ENCODE peak calls at places on chromosomes 6 and 20, in eight cellular contexts. Y, B, H, Q, N, G, X and M are unnamed samples.

GRCh38 chr6:144122861-144123260 is 27.5 kb upstream of the STX11 start:
- DNase-seq in Q (no peak), B (no peak), Y (no peak), N (no peak), G (no peak), H (no peak), X (no peak), M (no peak)

GRCh38 chr20:3733119-3733995 is 872 bp downstream of the HSPA12B start:
- DNase-seq in N (no peak), X (no peak), Y (no peak), G (no peak), B (no peak), Q (no peak), H (no peak), M (no peak)

GRCh38 chr6:134002821-134003220 is 49.6 kb downstream of the SLC2A12 start:
- DNase-seq in Q (peak), Y (no peak), H (no peak), B (no peak), X (no peak), G (no peak), N (no peak), M (no peak)

GRCh38 chr6:19368511-19368910 is 468.7 kb upstream of the ID4 start:
- DNase-seq in H (no peak), G (no peak), B (no peak), X (no peak), N (no peak), Q (no peak), Y (no peak), M (no peak)

GRCh38 chr6:41464481-41464880 is 81.7 kb upstream of the FOXP4 start:
- DNase-seq in B (no peak), X (no peak), H (no peak), G (no peak), N (no peak), Q (no peak), Y (no peak), M (no peak)

GRCh38 chr6:23414204-23414501 is 711.9 kb upstream of the NRSN1 start:
- DNase-seq in H (no peak), Y (no peak), Q (no peak), X (no peak), G (no peak), B (peak), N (no peak), M (no peak)

GRCh38 chr20:60467771-60468170 is 509.5 kb downstream of the CDH26 start:
- DNase-seq in N (no peak), Y (no peak), G (no peak), X (no peak), Q (no peak), B (no peak), H (no peak), M (no peak)

GRCh38 chr6:113184291-113184690 is 672.9 kb upstream of the MARCKS start:
- DNase-seq in G (no peak), Y (no peak), H (no peak), B (no peak), N (no peak), X (no peak), Q (no peak), M (no peak)

GRCh38 chr6:25169551-25170335 is 109.4 kb upstream of the CARMIL1 start:
- DNase-seq in G (no peak), Y (no peak), N (no peak), B (no peak), X (no peak), H (no peak), Q (no peak), M (no peak)

GRCh38 chr6:135623979-135624378 is 126.4 kb upstream of the AHI1 start:
- DNase-seq in Q (no peak), H (no peak), B (no peak), X (no peak), G (no peak), Y (no peak), N (no peak), M (no peak)

GRCh38 chr6:38459291-38459690 is 180.4 kb downstream of the BTBD9 start:
- DNase-seq in N (no peak), Y (no peak), H (no peak), Q (no peak), X (no peak), B (no peak), G (no peak), M (no peak)

GRCh38 chr6:7912024-7912423 is 1.4 kb upstream of the TXNDC5 start:
- DNase-seq in H (no peak), B (no peak), G (no peak), N (no peak), Y (no peak), Q (no peak), X (no peak), M (no peak)

GRCh38 chr6:29631860-29632731 is 887 bp downstream of the GABBR1 start:
- DNase-seq in N (peak), Q (no peak), H (no peak), G (peak), X (peak), B (peak), Y (peak), M (peak)

GRCh38 chr6:134414793-134415192 is 96.9 kb upstream of the SGK1 start:
- DNase-seq in B (no peak), X (no peak), Q (peak), N (no peak), Y (no peak), H (no peak), G (no peak), M (no peak)

GRCh38 chr6:47839645-47840044 is 57.8 kb downstream of the OPN5 start:
- DNase-seq in Q (no peak), Y (no peak), H (no peak), B (no peak), X (no peak), G (no peak), N (no peak), M (no peak)

GRCh38 chr6:72857791-72858190 is 235.9 kb downstream of the KCNQ5 start:
- DNase-seq in H (no peak), Q (no peak), G (no peak), X (no peak), N (no peak), Y (no peak), B (peak), M (no peak)

GRCh38 chr20:50136822-50137599 is 16.5 kb downstream of the PEDS1 start:
- DNase-seq in G (no peak), Q (no peak), N (no peak), Y (no peak), B (no peak), H (no peak), X (no peak), M (no peak)

GRCh38 chr6:27528714-27529113 is 55.8 kb upstream of the ZNF184 start:
- DNase-seq in Y (no peak), B (no peak), Q (no peak), H (no peak), X (no peak), N (no peak), G (no peak), M (no peak)

GRCh38 chr6:44254957-44255808 is 2.1 kb downstream of the SLC35B2 start:
- DNase-seq in X (no peak), Y (peak), H (no peak), B (no peak), N (no peak), G (peak), Q (peak), M (no peak)

GRCh38 chr20:61186771-61187170 is 65.3 kb upstream of the CDH4 start:
- DNase-seq in X (no peak), H (no peak), Q (no peak), G (no peak), Y (no peak), B (no peak), N (no peak), M (no peak)

GRCh38 chr6:55798571-55798970 is 76.8 kb downstream of the BMP5 start:
- DNase-seq in X (no peak), N (no peak), H (no peak), G (no peak), B (no peak), Y (no peak), Q (no peak), M (no peak)

GRCh38 chr20:5862703-5863039 is 87.7 kb downstream of the TRMT6 start:
- DNase-seq in X (no peak), H (no peak), Y (no peak), B (peak), G (no peak), N (no peak), Q (peak), M (no peak)

GRCh38 chr6:3450888-3451287 is 6.0 kb downstream of the SLC22A23 start:
- DNase-seq in N (no peak), B (no peak), Q (no peak), Y (no peak), X (no peak), H (no peak), G (no peak), M (no peak)

GRCh38 chr6:139550361-139550760 is 175.9 kb upstream of the CITED2 start:
- DNase-seq in H (no peak), X (no peak), G (no peak), Y (no peak), B (no peak), Q (no peak), N (no peak), M (no peak)

GRCh38 chr20:7650481-7650880 is 289.8 kb downstream of the HAO1 start:
- DNase-seq in Y (no peak), N (no peak), Q (no peak), X (no peak), H (no peak), G (no peak), B (peak), M (no peak)

GRCh38 chr6:42104095-42104806 is 38.2 kb downstream of the C6orf132 start:
- DNase-seq in Q (peak), B (peak), H (no peak), G (no peak), Y (peak), X (peak), N (peak), M (peak)

GRCh38 chr6:147322299-147323162 is 118.3 kb downstream of the STXBP5 start:
- DNase-seq in X (no peak), Q (peak), H (no peak), G (no peak), B (peak), N (peak), Y (no peak), M (no peak)

GRCh38 chr6:143860111-143860510 is 4.2 kb upstream of the ZC2HC1B start:
- DNase-seq in H (no peak), N (no peak), B (no peak), X (no peak), G (no peak), Y (no peak), Q (no peak), M (no peak)

GRCh38 chr6:130148181-130148580 is 74.6 kb downstream of the SAMD3 start:
- DNase-seq in Y (no peak), X (no peak), G (no peak), B (no peak), Q (peak), N (peak), H (no peak), M (no peak)

GRCh38 chr6:100664274-100665040 is 199.7 kb upstream of the SIM1 start:
- DNase-seq in Q (peak), G (no peak), N (no peak), Y (no peak), B (peak), X (no peak), H (no peak), M (no peak)

GRCh38 chr20:49832632-49833327 is 20.2 kb downstream of the SLC9A8 start:
- DNase-seq in N (no peak), B (no peak), H (no peak), G (no peak), X (peak), Y (no peak), Q (peak), M (no peak)

GRCh38 chr6:118187568-118188164 is 280.6 kb downstream of the SLC35F1 start:
- DNase-seq in B (no peak), X (no peak), G (no peak), Q (peak), H (no peak), N (no peak), Y (no peak), M (no peak)

GRCh38 chr6:7087491-7087979 is 20.2 kb upstream of the RREB1 start:
- DNase-seq in N (peak), Q (peak), H (no peak), B (no peak), G (no peak), Y (no peak), X (no peak), M (no peak)

GRCh38 chr6:65776332-65776731 is 69.3 kb upstream of the EYS start:
- DNase-seq in B (no peak), H (no peak), N (no peak), G (no peak), Q (no peak), X (no peak), Y (no peak), M (no peak)
- TF ChIP-seq CTCF in B (no peak), H (no peak), N (no peak), G (no peak), Q (no peak), X (no peak), Y (no peak), M (peak)

GRCh38 chr20:9319687-9320384 is 194.6 kb upstream of the LAMP5 start:
- DNase-seq in G (no peak), Q (no peak), Y (no peak), N (no peak), X (no peak), H (no peak), B (no peak), M (no peak)

GRCh38 chr20:9329356-9330092 is 184.9 kb upstream of the LAMP5 start:
- DNase-seq in Q (no peak), N (no peak), X (no peak), Y (no peak), B (no peak), H (no peak), G (no peak), M (no peak)

GRCh38 chr20:9323622-9324021 is 190.8 kb upstream of the LAMP5 start:
- DNase-seq in Q (no peak), B (no peak), N (no peak), H (no peak), G (peak), X (no peak), Y (no peak), M (peak)
- TF ChIP-seq CTCF in Q (peak), B (peak), N (no peak), H (no peak), G (peak), X (no peak), Y (no peak), M (peak)

DNA sequence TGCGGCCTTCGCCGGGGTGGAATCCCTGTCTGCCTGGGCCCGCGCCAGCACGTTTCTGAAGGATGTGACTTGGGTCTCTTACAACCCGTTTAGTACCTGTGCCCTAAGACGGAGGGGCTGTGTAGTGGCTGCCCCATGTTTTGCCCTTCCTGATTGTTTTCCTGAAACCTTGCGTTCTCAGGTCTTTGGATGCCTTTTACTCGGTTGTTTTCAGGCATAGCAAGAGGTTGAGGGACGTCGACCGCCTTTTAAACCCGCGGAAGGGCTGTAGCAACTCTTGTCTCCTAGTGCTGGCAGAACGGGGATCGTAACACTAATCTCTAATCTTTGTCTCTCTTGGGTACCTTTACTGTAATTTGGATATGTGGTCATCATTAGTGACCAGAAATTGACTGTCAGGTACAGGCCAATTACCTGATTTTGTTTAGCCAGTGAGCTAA is 706 bp upstream of the NANP start:
- DNase-seq in G (peak), X (no peak), H (no peak), Q (no peak), B (no peak), N (no peak), Y (no peak), M (no peak)
- TF ChIP-seq CTCF in G (no peak), X (no peak), H (no peak), Q (no peak), B (no peak), N (no peak), Y (no peak), M (no peak)

GRCh38 chr20:22101606-22102005 is 396.1 kb downstream of the PAX1 start:
- DNase-seq in X (no peak), Q (no peak), N (no peak), Y (no peak), G (no peak), B (no peak), H (no peak), M (no peak)

DNA sequence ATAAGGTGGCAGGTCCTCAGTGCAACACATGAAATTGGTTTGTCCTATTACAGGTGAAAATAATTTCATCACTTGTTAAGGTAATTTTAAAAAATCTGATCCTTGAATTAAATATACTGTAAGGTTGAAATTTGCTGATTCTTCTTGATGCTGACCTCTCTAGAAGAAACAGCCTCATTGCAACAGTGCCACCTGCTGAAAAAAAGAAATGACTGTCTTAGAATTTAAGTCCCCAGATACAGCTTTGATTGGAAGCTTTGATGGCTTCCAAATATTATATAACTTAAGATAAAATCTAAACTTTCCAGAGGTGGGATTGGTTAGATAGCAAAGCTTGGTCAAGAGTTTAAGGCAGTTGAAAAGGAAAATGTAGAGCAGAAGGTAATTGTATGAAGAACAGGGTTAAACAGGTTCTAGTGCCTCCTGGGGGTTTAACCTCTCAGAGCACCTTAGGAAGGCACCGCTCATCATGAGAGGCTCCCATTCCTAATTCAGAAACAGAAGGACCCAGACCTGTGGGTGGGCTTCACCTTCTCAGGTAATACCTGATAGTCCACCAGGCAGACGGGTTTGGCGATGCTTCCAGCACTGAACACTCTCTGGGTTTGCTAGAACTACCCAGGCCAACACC is 401.0 kb downstream of the PAX1 start:
- DNase-seq in N (no peak), Y (no peak), X (no peak), H (no peak), Q (peak), G (peak), B (no peak), M (no peak)
- TF ChIP-seq CTCF in N (no peak), Y (no peak), X (no peak), H (no peak), Q (peak), G (peak), B (no peak), M (peak)

GRCh38 chr6:34146021-34146782 is at the start of gene GRM4:
- DNase-seq in H (no peak), B (no peak), Q (peak), X (no peak), G (no peak), N (no peak), Y (no peak), M (no peak)
- TF ChIP-seq CTCF in H (no peak), B (no peak), Q (no peak), X (no peak), G (no peak), N (no peak), Y (no peak), M (no peak)

DNA sequence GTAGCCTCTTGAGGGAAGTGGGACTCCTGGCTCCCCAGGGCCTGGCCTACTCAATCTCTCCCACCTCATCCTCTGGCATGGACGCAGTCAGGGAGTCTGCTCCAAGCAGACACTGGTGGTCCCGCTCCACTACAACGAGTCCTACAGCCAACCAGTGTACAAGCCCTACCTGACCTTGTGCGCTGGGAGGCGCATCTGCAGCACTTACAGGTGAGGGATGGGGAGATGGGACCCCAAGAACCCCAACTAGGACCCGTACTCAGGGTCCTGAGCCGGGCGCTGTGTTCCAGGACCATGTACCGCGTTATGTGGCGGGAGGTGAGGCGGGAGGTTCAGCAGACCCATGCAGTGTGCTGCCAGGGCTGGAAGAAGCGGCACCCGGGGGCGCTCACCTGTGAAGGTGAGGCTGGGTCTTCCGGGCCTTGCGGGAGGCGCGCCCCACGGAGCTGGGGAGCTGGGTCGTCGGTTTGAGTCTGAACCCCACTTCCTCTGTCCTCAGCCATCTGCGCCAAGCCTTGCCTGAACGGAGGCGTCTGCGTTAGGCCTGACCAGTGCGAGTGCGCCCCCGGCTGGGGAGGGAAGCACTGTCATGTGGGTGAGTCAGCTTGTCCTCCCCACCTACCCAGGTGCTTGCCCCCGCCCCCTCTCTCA is 2.1 kb downstream of the EGFL8 start:
- DNase-seq in Q (no peak), B (no peak), H (no peak), Y (peak), X (no peak), G (no peak), N (no peak), M (no peak)
- TF ChIP-seq CTCF in Q (peak), B (no peak), H (no peak), Y (no peak), X (no peak), G (no peak), N (no peak), M (no peak)

GRCh38 chr6:158518196-158519127 is 41.4 kb upstream of the TMEM181 start:
- DNase-seq in X (peak), N (peak), G (peak), Q (peak), H (no peak), Y (no peak), B (peak), M (no peak)
- TF ChIP-seq CTCF in X (peak), N (no peak), G (peak), Q (peak), H (peak), Y (peak), B (peak), M (peak)

DNA sequence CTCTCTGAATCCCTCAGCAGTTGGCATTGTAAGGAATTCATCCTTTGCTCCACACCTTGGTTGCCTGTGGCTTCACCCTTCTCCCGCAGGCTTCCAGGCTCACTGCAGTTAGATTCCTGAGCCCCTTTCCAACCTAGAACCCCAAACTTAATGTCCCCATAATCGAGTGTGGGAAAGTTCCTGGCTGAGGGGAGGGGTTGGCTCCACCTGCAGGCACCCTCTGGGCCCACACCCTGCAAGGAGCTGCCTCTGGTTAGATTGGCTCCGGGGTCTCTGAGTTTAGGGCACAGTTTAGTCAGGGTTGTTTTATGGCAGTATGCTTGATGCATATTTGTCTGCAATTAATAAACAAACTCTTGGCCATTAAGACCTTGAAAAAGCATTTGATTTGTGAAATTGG is 63.4 kb downstream of the MTHFD1L start:
- DNase-seq in N (no peak), H (no peak), X (no peak), Q (no peak), B (no peak), Y (no peak), G (no peak), M (no peak)
- TF ChIP-seq CTCF in N (no peak), H (no peak), X (no peak), Q (peak), B (peak), Y (no peak), G (no peak), M (peak)